ENCODE peak calls at places on chromosomes 11 and 22, in ten cellular contexts. One of them, this sample, is unnamed.

GRCh38 chr11:94830722-94831121 is 62.6 kb downstream of the AMOTL1 start:
- DNase-seq in RWPE1: no peak
- DNase-seq in sigmoid colon: no peak
- DNase-seq in transverse colon: no peak
- DNase-seq in AG04450: no peak
- DNase-seq in GM23248: no peak
- DNase-seq in breast epithelium: no peak
- DNase-seq in uterus: no peak
- DNase-seq in H9: no peak
- DNase-seq in vagina: no peak
- DNase-seq in this sample: no peak

GRCh38 chr11:86164106-86164505 is 80.4 kb upstream of the EED start:
- DNase-seq in RWPE1: no peak
- DNase-seq in sigmoid colon: no peak
- DNase-seq in transverse colon: no peak
- DNase-seq in AG04450: no peak
- DNase-seq in GM23248: no peak
- DNase-seq in breast epithelium: no peak
- DNase-seq in uterus: no peak
- DNase-seq in H9: no peak
- DNase-seq in vagina: no peak
- DNase-seq in this sample: no peak

GRCh38 chr11:61168292-61168691 is 7.1 kb upstream of the VPS37C start:
- DNase-seq in RWPE1: no peak
- DNase-seq in sigmoid colon: no peak
- DNase-seq in transverse colon: no peak
- DNase-seq in AG04450: no peak
- DNase-seq in GM23248: no peak
- DNase-seq in breast epithelium: no peak
- DNase-seq in uterus: no peak
- DNase-seq in H9: no peak
- DNase-seq in vagina: no peak
- DNase-seq in this sample: no peak

GRCh38 chr22:26671317-26672059 is 14.1 kb downstream of the MIAT start:
- DNase-seq in RWPE1: peak
- DNase-seq in sigmoid colon: peak
- DNase-seq in transverse colon: peak
- DNase-seq in AG04450: no peak
- DNase-seq in GM23248: no peak
- DNase-seq in breast epithelium: peak
- DNase-seq in uterus: peak
- DNase-seq in H9: no peak
- DNase-seq in vagina: no peak
- DNase-seq in this sample: no peak

GRCh38 chr11:65503923-65504670 is 5.3 kb downstream of the MALAT1 start:
- DNase-seq in RWPE1: no peak
- DNase-seq in sigmoid colon: peak
- DNase-seq in transverse colon: no peak
- DNase-seq in AG04450: no peak
- DNase-seq in GM23248: peak
- DNase-seq in breast epithelium: no peak
- DNase-seq in uterus: no peak
- DNase-seq in H9: no peak
- DNase-seq in vagina: no peak
- DNase-seq in this sample: no peak

GRCh38 chr22:45903355-45904149 is 73.4 kb downstream of the WNT7B start:
- DNase-seq in RWPE1: peak
- DNase-seq in sigmoid colon: no peak
- DNase-seq in transverse colon: no peak
- DNase-seq in AG04450: peak
- DNase-seq in GM23248: peak
- DNase-seq in breast epithelium: peak
- DNase-seq in uterus: no peak
- DNase-seq in H9: no peak
- DNase-seq in vagina: no peak
- DNase-seq in this sample: no peak

GRCh38 chr22:44068422-44069191 is 44.5 kb downstream of the PARVB start:
- DNase-seq in RWPE1: no peak
- DNase-seq in sigmoid colon: no peak
- DNase-seq in transverse colon: peak
- DNase-seq in AG04450: no peak
- DNase-seq in GM23248: no peak
- DNase-seq in breast epithelium: peak
- DNase-seq in uterus: no peak
- DNase-seq in H9: no peak
- DNase-seq in vagina: no peak
- DNase-seq in this sample: peak

GRCh38 chr11:61765550-61766253 is 13.3 kb downstream of the MYRF start:
- DNase-seq in RWPE1: no peak
- DNase-seq in sigmoid colon: no peak
- DNase-seq in transverse colon: no peak
- DNase-seq in AG04450: no peak
- DNase-seq in GM23248: no peak
- DNase-seq in breast epithelium: no peak
- DNase-seq in uterus: no peak
- DNase-seq in H9: no peak
- DNase-seq in vagina: no peak
- DNase-seq in this sample: no peak

GRCh38 chr11:119066481-119066880 is 1.1 kb upstream of the VPS11 start:
- DNase-seq in RWPE1: no peak
- DNase-seq in sigmoid colon: no peak
- DNase-seq in transverse colon: no peak
- DNase-seq in AG04450: no peak
- DNase-seq in GM23248: peak
- DNase-seq in breast epithelium: no peak
- DNase-seq in uterus: no peak
- DNase-seq in H9: no peak
- DNase-seq in vagina: no peak
- DNase-seq in this sample: no peak

GRCh38 chr11:44351006-44351660 is 41.2 kb upstream of the ALX4 start:
- DNase-seq in RWPE1: no peak
- DNase-seq in sigmoid colon: no peak
- DNase-seq in transverse colon: no peak
- DNase-seq in AG04450: no peak
- DNase-seq in GM23248: no peak
- DNase-seq in breast epithelium: no peak
- DNase-seq in uterus: no peak
- DNase-seq in H9: no peak
- DNase-seq in vagina: no peak
- DNase-seq in this sample: no peak

GRCh38 chr11:79514269-79514668 is 73.4 kb upstream of the TENM4 start:
- DNase-seq in RWPE1: no peak
- DNase-seq in sigmoid colon: no peak
- DNase-seq in transverse colon: no peak
- DNase-seq in AG04450: no peak
- DNase-seq in GM23248: no peak
- DNase-seq in breast epithelium: no peak
- DNase-seq in uterus: no peak
- DNase-seq in H9: no peak
- DNase-seq in vagina: no peak
- DNase-seq in this sample: no peak

GRCh38 chr22:47054231-47055072 is 292.0 kb downstream of the TBC1D22A start:
- DNase-seq in RWPE1: no peak
- DNase-seq in sigmoid colon: no peak
- DNase-seq in transverse colon: no peak
- DNase-seq in AG04450: no peak
- DNase-seq in GM23248: no peak
- DNase-seq in breast epithelium: no peak
- DNase-seq in uterus: no peak
- DNase-seq in H9: no peak
- DNase-seq in vagina: no peak
- DNase-seq in this sample: no peak

GRCh38 chr11:31797227-31798056 is 13.7 kb downstream of the PAX6 start:
- DNase-seq in RWPE1: no peak
- DNase-seq in sigmoid colon: no peak
- DNase-seq in transverse colon: no peak
- DNase-seq in AG04450: no peak
- DNase-seq in GM23248: no peak
- DNase-seq in breast epithelium: no peak
- DNase-seq in uterus: no peak
- DNase-seq in H9: no peak
- DNase-seq in vagina: peak
- DNase-seq in this sample: no peak

GRCh38 chr11:79312591-79313267 is 128.1 kb downstream of the TENM4 start:
- DNase-seq in RWPE1: no peak
- DNase-seq in sigmoid colon: no peak
- DNase-seq in transverse colon: no peak
- DNase-seq in AG04450: no peak
- DNase-seq in GM23248: no peak
- DNase-seq in breast epithelium: no peak
- DNase-seq in uterus: no peak
- DNase-seq in H9: no peak
- DNase-seq in vagina: no peak
- DNase-seq in this sample: no peak

GRCh38 chr11:23865341-23865975 is 631.4 kb upstream of the LUZP2 start:
- DNase-seq in RWPE1: no peak
- DNase-seq in sigmoid colon: no peak
- DNase-seq in transverse colon: no peak
- DNase-seq in AG04450: no peak
- DNase-seq in GM23248: peak
- DNase-seq in breast epithelium: no peak
- DNase-seq in uterus: no peak
- DNase-seq in H9: no peak
- DNase-seq in vagina: no peak
- DNase-seq in this sample: no peak
- H3K27ac ChIP-seq in RWPE1: no peak
- H3K27ac ChIP-seq in sigmoid colon: no peak
- H3K27ac ChIP-seq in transverse colon: no peak
- H3K27ac ChIP-seq in AG04450: no peak
- H3K27ac ChIP-seq in GM23248: peak
- H3K27ac ChIP-seq in breast epithelium: no peak
- H3K27ac ChIP-seq in uterus: no peak
- H3K27ac ChIP-seq in H9: no peak
- H3K27ac ChIP-seq in vagina: no peak
- H3K27ac ChIP-seq in this sample: no peak

GRCh38 chr22:30212996-30213441 is 33.5 kb downstream of the LIF start:
- DNase-seq in RWPE1: no peak
- DNase-seq in sigmoid colon: no peak
- DNase-seq in transverse colon: no peak
- DNase-seq in AG04450: no peak
- DNase-seq in GM23248: peak
- DNase-seq in breast epithelium: no peak
- DNase-seq in uterus: no peak
- DNase-seq in H9: no peak
- DNase-seq in vagina: no peak
- DNase-seq in this sample: no peak
- H3K27ac ChIP-seq in RWPE1: peak
- H3K27ac ChIP-seq in sigmoid colon: no peak
- H3K27ac ChIP-seq in transverse colon: no peak
- H3K27ac ChIP-seq in AG04450: peak
- H3K27ac ChIP-seq in GM23248: peak
- H3K27ac ChIP-seq in breast epithelium: peak
- H3K27ac ChIP-seq in uterus: no peak
- H3K27ac ChIP-seq in H9: no peak
- H3K27ac ChIP-seq in vagina: no peak
- H3K27ac ChIP-seq in this sample: no peak

GRCh38 chr11:111937461-111937769 is 272 bp downstream of the DIXDC1 start:
- DNase-seq in RWPE1: no peak
- DNase-seq in sigmoid colon: no peak
- DNase-seq in transverse colon: no peak
- DNase-seq in AG04450: no peak
- DNase-seq in GM23248: no peak
- DNase-seq in breast epithelium: no peak
- DNase-seq in uterus: no peak
- DNase-seq in H9: no peak
- DNase-seq in vagina: no peak
- DNase-seq in this sample: no peak
- H3K27ac ChIP-seq in RWPE1: peak
- H3K27ac ChIP-seq in sigmoid colon: peak
- H3K27ac ChIP-seq in transverse colon: peak
- H3K27ac ChIP-seq in AG04450: no peak
- H3K27ac ChIP-seq in GM23248: peak
- H3K27ac ChIP-seq in breast epithelium: peak
- H3K27ac ChIP-seq in uterus: peak
- H3K27ac ChIP-seq in H9: no peak
- H3K27ac ChIP-seq in vagina: peak
- H3K27ac ChIP-seq in this sample: peak

GRCh38 chr11:72088076-72088806 is 7.6 kb downstream of the LRRC51 start:
- DNase-seq in RWPE1: no peak
- DNase-seq in sigmoid colon: no peak
- DNase-seq in transverse colon: no peak
- DNase-seq in AG04450: no peak
- DNase-seq in GM23248: peak
- DNase-seq in breast epithelium: no peak
- DNase-seq in uterus: no peak
- DNase-seq in H9: no peak
- DNase-seq in vagina: no peak
- DNase-seq in this sample: no peak

GRCh38 chr11:72085836-72086475 is 5.3 kb downstream of the LRRC51 start:
- DNase-seq in RWPE1: no peak
- DNase-seq in sigmoid colon: no peak
- DNase-seq in transverse colon: no peak
- DNase-seq in AG04450: no peak
- DNase-seq in GM23248: no peak
- DNase-seq in breast epithelium: no peak
- DNase-seq in uterus: no peak
- DNase-seq in H9: no peak
- DNase-seq in vagina: no peak
- DNase-seq in this sample: no peak

DNA sequence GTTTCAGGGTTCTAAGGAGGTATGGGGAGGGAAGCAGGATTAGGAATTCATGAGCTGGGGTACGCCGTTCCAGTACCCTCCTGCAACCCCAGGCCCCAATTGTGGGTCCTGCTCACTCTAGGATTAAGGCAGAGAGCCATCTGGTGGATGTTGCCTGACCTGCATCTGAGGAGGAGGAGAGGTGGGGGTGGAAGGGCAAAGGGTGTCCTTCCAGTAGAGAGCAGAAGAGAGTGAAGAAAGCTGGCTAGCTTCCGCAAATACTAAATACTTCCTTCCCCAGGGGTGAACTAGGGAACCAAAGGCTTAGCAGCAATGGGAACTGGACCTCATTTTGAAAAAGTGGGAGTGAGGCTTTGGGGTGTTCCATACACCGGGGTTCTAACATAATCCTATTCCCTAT is 10.6 kb downstream of the LRRC51 start:
- DNase-seq in RWPE1: peak
- DNase-seq in sigmoid colon: peak
- DNase-seq in transverse colon: peak
- DNase-seq in AG04450: peak
- DNase-seq in GM23248: peak
- DNase-seq in breast epithelium: peak
- DNase-seq in uterus: peak
- DNase-seq in H9: peak
- DNase-seq in vagina: no peak
- DNase-seq in this sample: peak
- H3K27ac ChIP-seq in RWPE1: peak
- H3K27ac ChIP-seq in sigmoid colon: peak
- H3K27ac ChIP-seq in transverse colon: peak
- H3K27ac ChIP-seq in AG04450: no peak
- H3K27ac ChIP-seq in GM23248: no peak
- H3K27ac ChIP-seq in breast epithelium: peak
- H3K27ac ChIP-seq in uterus: peak
- H3K27ac ChIP-seq in H9: no peak
- H3K27ac ChIP-seq in vagina: peak
- H3K27ac ChIP-seq in this sample: peak

This sample was measured in left ventricle myocardium inferior.